ENCODE peak calls at places on chromosomes 6 and 20, in eight cellular contexts. E is hepatocyte; P is lung; U is sigmoid colon; Q is cardiac muscle cell; X is CD8-positive, alpha-beta T cell; M is H1; G is colonic mucosa. R is an unnamed sample.

GRCh38 chr20:47760686-47761477 is 24.4 kb downstream of the SULF2 start:
- DNase-seq in E (no peak), G (no peak), Q (no peak), U (no peak), X (no peak), M (no peak), P (no peak), R (no peak)

GRCh38 chr6:30154709-30155521 is 6.1 kb downstream of the TRIM10 start:
- DNase-seq in X (no peak), U (no peak), G (peak; percentile 67), Q (peak; percentile 85), M (no peak), E (peak; percentile 81), P (no peak), R (no peak)

GRCh38 chr20:41005361-41005729 is 23.3 kb upstream of the TOP1 start:
- DNase-seq in P (peak; percentile 87), X (no peak), G (peak; percentile 91), E (peak; percentile 86), U (peak; percentile 97), Q (peak; percentile 99), M (no peak), R (no peak)

GRCh38 chr20:4592316-4593148 is 129.2 kb upstream of the PRND start:
- DNase-seq in M (peak; percentile 88), X (peak; percentile 61), Q (peak; percentile 53), P (peak; percentile 60), U (no peak), G (peak; percentile 31), E (peak; percentile 76), R (peak; percentile 41)

GRCh38 chr20:37381621-37382538 is 35.9 kb downstream of the SRC start:
- DNase-seq in E (no peak), G (no peak), P (no peak), Q (no peak), M (no peak), X (no peak), U (peak; percentile 58), R (peak; percentile 68)

GRCh38 chr6:108841377-108841855 is 6.8 kb upstream of the ARMC2 start:
- DNase-seq in Q (no peak), X (no peak), P (no peak), E (no peak), G (no peak), U (no peak), M (no peak), R (no peak)

GRCh38 chr20:54063998-54064676 is 6.3 kb downstream of the BCAS1 start:
- DNase-seq in P (no peak), X (peak; percentile 52), U (no peak), E (no peak), M (no peak), G (no peak), Q (no peak), R (peak; percentile 70)

GRCh38 chr20:58524814-58525213 is 9.6 kb upstream of the APCDD1L start:
- DNase-seq in P (no peak), Q (peak; percentile 60), X (no peak), M (no peak), G (no peak), U (peak; percentile 34), E (no peak), R (no peak)

GRCh38 chr6:81751388-81752083 is 945 bp downstream of the TENT5A start:
- DNase-seq in E (peak; percentile 63), G (peak; percentile 61), X (peak; percentile 31), P (peak; percentile 66), U (peak; percentile 85), M (peak; percentile 65), Q (peak; percentile 62), R (peak; percentile 13)

GRCh38 chr6:6224933-6225486 is 95.5 kb downstream of the F13A1 start:
- DNase-seq in E (no peak), P (no peak), U (no peak), X (no peak), M (no peak), G (no peak), Q (no peak), R (no peak)

GRCh38 chr20:35091808-35092523 is 641 bp downstream of the TRPC4AP start:
- DNase-seq in U (no peak), P (no peak), M (no peak), G (peak; percentile 29), E (peak; percentile 31), Q (no peak), X (no peak), R (no peak)

GRCh38 chr20:21099653-21100589 is 6.2 kb downstream of the LINC00237 start:
- DNase-seq in X (peak; percentile 32), M (peak; percentile 68), Q (peak; percentile 9), U (no peak), G (peak; percentile 45), E (peak; percentile 19), P (peak; percentile 45), R (peak; percentile 52)

DNA sequence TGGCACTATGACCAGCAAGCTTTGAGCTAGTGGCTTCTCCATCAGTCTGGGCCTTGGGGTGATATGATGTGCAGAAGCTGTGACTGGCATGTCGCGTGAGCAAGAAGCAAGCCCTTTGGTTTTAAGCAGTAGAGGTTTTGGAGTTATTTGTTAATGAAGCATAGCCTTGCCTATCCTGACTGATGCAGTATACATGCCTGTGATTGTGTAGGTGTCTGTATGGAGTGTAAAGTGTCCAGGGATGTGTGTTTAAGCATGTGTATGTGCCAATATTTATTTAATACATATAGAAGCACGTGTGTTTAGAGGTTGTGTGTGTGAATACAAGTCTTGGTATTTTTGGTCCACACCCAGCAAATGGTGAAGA is 61.0 kb upstream of the CCDC167 start:
- DNase-seq in Q (no peak), G (no peak), X (no peak), P (no peak), M (no peak), U (no peak), E (no peak), R (no peak)
- H3K27me3 ChIP-seq in Q (no peaks in the 10 kb centered on the region), G (peaks cover 7% of the 10 kb centered on the region), X (no peaks in the 10 kb centered on the region), P (no peaks in the 10 kb centered on the region), M (peaks cover 5% of the 10 kb centered on the region), U (peaks cover 41% of the 10 kb centered on the region), E (peaks cover 29% of the 10 kb centered on the region), R (no peaks in the 10 kb centered on the region)

GRCh38 chr6:168451805-168452204 is 10.8 kb downstream of the SMOC2 start:
- DNase-seq in P (no peak), E (no peak), U (no peak), G (no peak), M (peak; percentile 69), Q (no peak), X (no peak), R (no peak)
- TF ChIP-seq CTCF in P (no peak), E (peak; percentile 50), U (peak; percentile 41), G (no peak), M (peak; percentile 64), Q (peak; percentile 36), X (no peak), R (no peak)

DNA sequence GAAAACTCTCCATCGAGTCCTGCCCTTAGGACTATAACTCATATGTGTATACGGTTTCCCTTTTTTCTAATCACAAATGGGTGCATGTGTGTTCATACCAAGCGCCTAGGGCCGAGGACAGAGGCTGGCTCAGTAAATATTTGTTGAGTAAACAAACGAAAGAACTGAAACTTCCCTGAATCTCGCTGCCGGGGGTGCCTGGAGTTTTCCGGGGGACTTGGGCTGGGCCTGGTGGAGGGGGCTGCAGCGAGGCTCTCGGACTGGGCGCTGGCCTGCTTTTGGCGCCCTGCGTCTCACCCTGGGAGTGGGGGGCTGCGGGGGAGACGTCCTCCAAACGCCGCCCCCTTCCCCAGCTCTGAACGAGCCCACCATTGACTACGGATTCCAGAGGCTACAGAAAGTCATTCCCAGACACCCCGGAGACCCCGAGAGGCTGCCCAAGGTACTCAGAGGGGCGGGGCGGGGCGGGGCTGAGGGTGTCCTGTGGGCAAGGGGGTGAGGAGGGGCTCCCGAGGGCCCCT is 49.0 kb downstream of the CPXM1 start:
- DNase-seq in X (no peak), M (peak; percentile 64), G (peak; percentile 34), P (no peak), Q (no peak), U (peak; percentile 55), E (no peak), R (no peak)
- H3K4me3 ChIP-seq in X (peak overlapping the region; percentile 57), M (peak overlapping the region; percentile 18), G (peak overlapping the region; percentile 45), P (no peak overlapping the region), Q (no peak overlapping the region), U (peak overlapping the region; percentile 18), E (peak overlapping the region; percentile 30), R (no peak overlapping the region)

DNA sequence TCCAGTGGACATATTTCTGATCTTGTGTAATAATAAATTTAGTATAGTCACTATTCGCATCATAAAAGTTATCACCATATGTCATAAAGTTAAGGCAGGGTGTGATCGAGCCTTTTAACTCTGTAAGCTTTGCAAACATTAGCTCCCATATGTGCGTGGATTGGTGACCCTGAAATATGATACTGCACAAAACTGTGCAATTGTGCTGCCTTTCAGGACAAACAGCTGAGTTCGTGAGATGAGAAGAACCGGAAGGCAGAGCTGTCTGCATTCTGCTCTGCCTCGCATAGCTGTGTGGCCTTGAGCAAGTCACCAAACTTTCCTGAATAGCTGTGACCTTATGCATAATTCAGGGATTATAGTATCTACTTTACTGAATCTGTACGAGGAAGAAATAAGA is 3.2 kb upstream of the PLEKHG1 start:
- DNase-seq in Q (no peak), X (no peak), E (peak; percentile 33), G (peak; percentile 62), U (no peak), P (no peak), M (no peak), R (no peak)
- H3K27me3 ChIP-seq in Q (peaks cover 59% of the 10 kb centered on the region), X (peaks cover 13% of the 10 kb centered on the region), E (peaks cover 8% of the 10 kb centered on the region), G (no peaks in the 10 kb centered on the region), U (no peaks in the 10 kb centered on the region), P (no peaks in the 10 kb centered on the region), M (peaks cover 19% of the 10 kb centered on the region), R (peaks cover 1% of the 10 kb centered on the region)

GRCh38 chr6:10957414-10957886 is 70.6 kb downstream of the SYCP2L start:
- DNase-seq in U (no peak), M (no peak), G (no peak), E (no peak), Q (no peak), P (no peak), X (no peak), R (no peak)
- TF ChIP-seq CTCF in U (no peak), M (no peak), G (no peak), E (no peak), Q (no peak), P (no peak), X (no peak), R (no peak)

DNA sequence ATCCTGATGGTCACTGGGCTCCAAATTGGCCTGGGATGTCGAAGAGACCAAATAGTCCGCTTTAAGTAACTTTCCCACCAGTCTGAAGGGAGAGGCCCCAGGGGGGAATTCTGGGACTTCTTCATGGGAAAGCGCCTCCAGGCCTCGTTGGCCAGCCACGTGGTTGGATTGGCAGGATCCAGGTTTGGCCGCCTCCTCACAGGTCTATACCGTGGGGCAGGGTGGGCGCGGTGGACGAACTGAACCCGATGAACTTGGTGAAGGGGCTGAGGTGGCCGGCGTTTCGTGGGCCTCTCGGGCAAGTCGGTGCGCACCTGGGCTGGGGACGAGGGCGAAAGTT is 297 bp downstream of the POM121L2 start:
- DNase-seq in X (no peak), E (no peak), Q (no peak), G (no peak), U (no peak), P (no peak), M (peak; percentile 74), R (no peak)
- H3K4me3 ChIP-seq in X (peak overlapping the region; percentile 80), E (peak overlapping the region; percentile 63), Q (peak overlapping the region; percentile 52), G (peak overlapping the region; percentile 54), U (no peak overlapping the region), P (no peak overlapping the region), M (peak overlapping the region; percentile 61), R (no peak overlapping the region)

R was measured in GM06990.